ENCODE peak calls at places on chromosomes 5 and 9, in four cellular contexts. One of them, this sample, is unnamed.

GRCh38 chr5:135629666-135630065 is 50.9 kb upstream of the CXCL14 start:
- DNase-seq in GM12878: no peak
- DNase-seq in HepG2: no peak
- DNase-seq in K562: no peak
- DNase-seq in this sample: no peak

GRCh38 chr9:6845881-6846280 is 88.1 kb downstream of the KDM4C start:
- DNase-seq in GM12878: no peak
- DNase-seq in HepG2: peak
- DNase-seq in K562: no peak
- DNase-seq in this sample: no peak

GRCh38 chr5:79259383-79259782 is 23.5 kb downstream of the JMY start:
- DNase-seq in GM12878: no peak
- DNase-seq in HepG2: no peak
- DNase-seq in K562: no peak
- DNase-seq in this sample: no peak

GRCh38 chr5:179967489-179967888 is 59.8 kb upstream of the TBC1D9B start:
- DNase-seq in GM12878: no peak
- DNase-seq in HepG2: peak
- DNase-seq in K562: no peak
- DNase-seq in this sample: no peak

GRCh38 chr9:136777359-136777758 is 13.0 kb upstream of the LCN15 start:
- DNase-seq in GM12878: no peak
- DNase-seq in HepG2: no peak
- DNase-seq in K562: no peak
- DNase-seq in this sample: no peak

GRCh38 chr9:96581823-96582598 is 37.6 kb downstream of the CDC14B start:
- DNase-seq in GM12878: no peak
- DNase-seq in HepG2: no peak
- DNase-seq in K562: no peak
- DNase-seq in this sample: no peak

GRCh38 chr9:1939926-1940368 is 75.2 kb upstream of the SMARCA2 start:
- DNase-seq in GM12878: peak
- DNase-seq in HepG2: peak
- DNase-seq in K562: peak
- DNase-seq in this sample: peak

GRCh38 chr5:180088561-180088960 is 17.0 kb upstream of the RNF130 start:
- DNase-seq in GM12878: no peak
- DNase-seq in HepG2: no peak
- DNase-seq in K562: no peak
- DNase-seq in this sample: no peak

GRCh38 chr5:160020266-160020770 is 11.4 kb downstream of the TTC1 start:
- DNase-seq in GM12878: no peak
- DNase-seq in HepG2: no peak
- DNase-seq in K562: no peak
- DNase-seq in this sample: no peak

GRCh38 chr5:148145916-148146315 is 22.4 kb upstream of the SPINK14 start:
- DNase-seq in GM12878: no peak
- DNase-seq in HepG2: peak
- DNase-seq in K562: no peak
- DNase-seq in this sample: no peak

GRCh38 chr9:130140701-130141100 is 31.5 kb upstream of the NCS1 start:
- DNase-seq in GM12878: no peak
- DNase-seq in HepG2: no peak
- DNase-seq in K562: no peak
- DNase-seq in this sample: no peak

GRCh38 chr5:132766806-132767055 is 10.3 kb downstream of the SEPTIN8 start:
- DNase-seq in GM12878: no peak
- DNase-seq in HepG2: no peak
- DNase-seq in K562: no peak
- DNase-seq in this sample: no peak

GRCh38 chr9:131641618-131642495 is 96.5 kb downstream of the PRRT1B start:
- DNase-seq in GM12878: no peak
- DNase-seq in HepG2: no peak
- DNase-seq in K562: no peak
- DNase-seq in this sample: no peak

GRCh38 chr5:132013711-132014110 is 2.3 kb upstream of the ACSL6 start:
- DNase-seq in GM12878: no peak
- DNase-seq in HepG2: no peak
- DNase-seq in K562: no peak
- DNase-seq in this sample: no peak

GRCh38 chr5:102792705-102793104 is 37.6 kb downstream of the PAM start:
- DNase-seq in GM12878: no peak
- DNase-seq in HepG2: peak
- DNase-seq in K562: peak
- DNase-seq in this sample: peak

GRCh38 chr9:81804306-81804705 is 115.0 kb upstream of the TLE1 start:
- DNase-seq in GM12878: no peak
- DNase-seq in HepG2: no peak
- DNase-seq in K562: no peak
- DNase-seq in this sample: no peak

GRCh38 chr9:68747043-68747533 is 42.0 kb downstream of the PIP5K1B start:
- DNase-seq in GM12878: no peak
- DNase-seq in HepG2: no peak
- DNase-seq in K562: peak
- DNase-seq in this sample: no peak

GRCh38 chr9:105901514-105902109 is 207.3 kb downstream of the TMEM38B start:
- DNase-seq in GM12878: no peak
- DNase-seq in HepG2: peak
- DNase-seq in K562: peak
- DNase-seq in this sample: peak

GRCh38 chr5:178068293-178068692 is 45.0 kb upstream of the N4BP3 start:
- DNase-seq in GM12878: no peak
- DNase-seq in HepG2: no peak
- DNase-seq in K562: no peak
- DNase-seq in this sample: no peak

GRCh38 chr5:149800563-149801103 is 70.5 kb downstream of the PPARGC1B start:
- DNase-seq in GM12878: no peak
- DNase-seq in HepG2: no peak
- DNase-seq in K562: no peak
- DNase-seq in this sample: no peak

GRCh38 chr9:93955356-93956182 is 414 bp upstream of the BARX1 start:
- DNase-seq in GM12878: no peak
- DNase-seq in HepG2: no peak
- DNase-seq in K562: no peak
- DNase-seq in this sample: peak

GRCh38 chr9:135156525-135157510 is 69.3 kb downstream of the OLFM1 start:
- DNase-seq in GM12878: no peak
- DNase-seq in HepG2: peak
- DNase-seq in K562: peak
- DNase-seq in this sample: peak

GRCh38 chr5:125317546-125317995 is 571.1 kb upstream of the ZNF608 start:
- DNase-seq in GM12878: no peak
- DNase-seq in HepG2: no peak
- DNase-seq in K562: no peak
- DNase-seq in this sample: no peak
- TF ChIP-seq FOXK2 in GM12878: no peak
- TF ChIP-seq FOXK2 in HepG2: no peak
- TF ChIP-seq FOXK2 in K562: no peak
- TF ChIP-seq FOXK2 in this sample: no peak

GRCh38 chr9:98479967-98480847 is 224.8 kb upstream of the TBC1D2 start:
- DNase-seq in GM12878: no peak
- DNase-seq in HepG2: peak
- DNase-seq in K562: no peak
- DNase-seq in this sample: no peak
- TF ChIP-seq FOXK2 in GM12878: no peak
- TF ChIP-seq FOXK2 in HepG2: no peak
- TF ChIP-seq FOXK2 in K562: no peak
- TF ChIP-seq FOXK2 in this sample: no peak

GRCh38 chr5:112124788-112125187 is 294.3 kb downstream of the EPB41L4A start:
- DNase-seq in GM12878: no peak
- DNase-seq in HepG2: no peak
- DNase-seq in K562: no peak
- DNase-seq in this sample: no peak
- TF ChIP-seq FOXK2 in GM12878: no peak
- TF ChIP-seq FOXK2 in HepG2: no peak
- TF ChIP-seq FOXK2 in K562: no peak
- TF ChIP-seq FOXK2 in this sample: no peak

DNA sequence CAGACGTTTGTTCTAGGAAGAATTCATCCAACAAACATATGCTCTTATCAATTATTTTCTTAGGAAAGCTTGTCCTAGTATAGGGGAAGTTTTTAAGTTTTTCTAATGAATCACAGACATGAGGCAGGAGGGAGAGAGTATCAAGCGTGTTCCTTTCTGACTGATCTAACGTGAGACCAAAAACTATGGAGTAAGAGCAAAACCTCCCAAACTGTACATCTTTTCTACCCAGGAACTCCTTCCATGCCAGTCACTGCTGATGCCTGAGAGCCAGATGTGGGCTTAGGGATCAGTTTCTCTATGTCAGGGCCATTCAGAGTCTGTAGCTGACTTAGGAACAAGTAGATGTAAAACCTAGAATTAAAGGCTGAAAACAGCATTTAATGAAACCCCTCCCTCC is 51.7 kb upstream of the NFIB start:
- DNase-seq in GM12878: no peak
- DNase-seq in HepG2: no peak
- DNase-seq in K562: no peak
- DNase-seq in this sample: no peak
- TF ChIP-seq FOXK2 in GM12878: no peak
- TF ChIP-seq FOXK2 in HepG2: no peak
- TF ChIP-seq FOXK2 in K562: no peak
- TF ChIP-seq FOXK2 in this sample: no peak

DNA sequence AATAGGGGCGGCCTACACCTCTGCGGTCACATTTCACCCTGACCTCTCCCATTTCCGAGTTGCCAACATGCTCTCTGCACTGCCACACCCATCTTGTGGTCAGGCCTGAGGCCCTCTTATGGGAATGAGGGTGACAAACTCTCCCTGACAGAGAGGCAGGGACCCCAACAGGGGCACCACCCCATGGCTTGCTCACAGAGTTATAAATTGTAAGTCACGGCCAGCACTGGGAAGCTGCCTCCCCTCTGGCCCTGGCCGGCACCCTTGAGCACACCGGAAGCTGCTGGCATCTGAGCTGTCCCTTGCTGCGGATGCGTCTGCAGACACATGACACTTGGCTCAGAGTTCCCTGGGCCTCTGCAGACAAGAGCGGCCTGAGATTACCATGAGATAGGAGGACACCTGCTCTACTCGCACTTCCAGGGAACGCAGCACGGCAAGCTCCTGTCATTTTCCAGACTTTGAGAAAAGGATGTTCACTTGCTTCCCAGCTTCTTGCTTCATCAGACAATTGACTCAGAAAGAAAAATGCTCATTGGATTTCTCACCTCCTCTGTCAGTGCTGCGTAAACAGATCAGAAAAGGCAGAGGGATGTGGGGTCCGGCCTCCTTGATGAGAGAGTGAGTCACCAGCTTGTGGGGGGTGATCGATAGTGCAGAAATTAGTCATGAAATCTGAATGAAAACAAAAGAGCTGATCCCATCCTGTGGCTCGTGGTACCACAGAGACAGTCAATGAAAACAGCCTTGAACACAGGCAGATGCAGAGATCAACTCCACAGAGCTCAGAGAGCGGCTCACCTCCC is 269.8 kb downstream of the SYK start:
- DNase-seq in GM12878: no peak
- DNase-seq in HepG2: peak
- DNase-seq in K562: no peak
- DNase-seq in this sample: no peak
- TF ChIP-seq FOXK2 in GM12878: no peak
- TF ChIP-seq FOXK2 in HepG2: no peak
- TF ChIP-seq FOXK2 in K562: no peak
- TF ChIP-seq FOXK2 in this sample: no peak

GRCh38 chr5:176180781-176181180 is 57.4 kb upstream of the SIMC1 start:
- DNase-seq in GM12878: no peak
- DNase-seq in HepG2: no peak
- DNase-seq in K562: no peak
- DNase-seq in this sample: no peak
- TF ChIP-seq FOXK2 in GM12878: no peak
- TF ChIP-seq FOXK2 in HepG2: no peak
- TF ChIP-seq FOXK2 in K562: no peak
- TF ChIP-seq FOXK2 in this sample: no peak

This sample was measured in HEK293T.